ENCODE peak calls at places on chromosomes 4 and X, in four cellular contexts. One of them, this sample, is unnamed.

GRCh38 chr4:124279741-124280140 is 432.8 kb downstream of the ANKRD50 start:
- DNase-seq in HepG2: no peak
- DNase-seq in K562: no peak
- DNase-seq in H1: no peak
- DNase-seq in this sample: no peak

GRCh38 chrX:17643528-17643927 is 93.8 kb upstream of the SCML1 start:
- DNase-seq in HepG2: no peak
- DNase-seq in K562: no peak
- DNase-seq in H1: no peak
- DNase-seq in this sample: no peak

GRCh38 chr4:112702892-112703291 is 65.9 kb downstream of the LARP7 start:
- DNase-seq in HepG2: no peak
- DNase-seq in K562: no peak
- DNase-seq in H1: no peak
- DNase-seq in this sample: no peak

GRCh38 chr4:154626793-154627484 is 14.5 kb upstream of the FGG start:
- DNase-seq in HepG2: peak; percentile 49
- DNase-seq in K562: peak; percentile 77
- DNase-seq in H1: peak; percentile 62
- DNase-seq in this sample: peak; percentile 63

GRCh38 chrX:132270699-132271098 is 51.5 kb upstream of the RAP2C start:
- DNase-seq in HepG2: no peak
- DNase-seq in K562: no peak
- DNase-seq in H1: no peak
- DNase-seq in this sample: no peak

GRCh38 chrX:140229187-140229586 is 263.9 kb upstream of the CXorf66 start:
- DNase-seq in HepG2: no peak
- DNase-seq in K562: no peak
- DNase-seq in H1: no peak
- DNase-seq in this sample: no peak

GRCh38 chrX:130805906-130806305 is 97.1 kb downstream of the ENOX2 start:
- DNase-seq in HepG2: no peak
- DNase-seq in K562: no peak
- DNase-seq in H1: no peak
- DNase-seq in this sample: no peak

GRCh38 chr4:153465583-153465921 is 608 bp upstream of the TMEM131L start:
- DNase-seq in HepG2: peak; percentile 37
- DNase-seq in K562: peak; percentile 49
- DNase-seq in H1: no peak
- DNase-seq in this sample: peak; percentile 16

GRCh38 chrX:86806786-86807185 is 658.5 kb downstream of the DACH2 start:
- DNase-seq in HepG2: peak; percentile 6
- DNase-seq in K562: no peak
- DNase-seq in H1: no peak
- DNase-seq in this sample: no peak

GRCh38 chrX:111123125-111123524 is 27.1 kb downstream of the PAK3 start:
- DNase-seq in HepG2: no peak
- DNase-seq in K562: no peak
- DNase-seq in H1: no peak
- DNase-seq in this sample: no peak

GRCh38 chrX:25206761-25207160 is 191.0 kb upstream of the ARX start:
- DNase-seq in HepG2: no peak
- DNase-seq in K562: no peak
- DNase-seq in H1: no peak
- DNase-seq in this sample: no peak

GRCh38 chrX:26649534-26649933 is 433.6 kb downstream of the MAGEB5 start:
- DNase-seq in HepG2: peak; percentile 4
- DNase-seq in K562: peak; percentile 9
- DNase-seq in H1: no peak
- DNase-seq in this sample: peak; percentile 40

GRCh38 chrX:39984191-39984956 is 113.4 kb downstream of the BCOR start:
- DNase-seq in HepG2: no peak
- DNase-seq in K562: peak; percentile 44
- DNase-seq in H1: no peak
- DNase-seq in this sample: no peak

GRCh38 chr4:144666539-144667175 is 20.7 kb downstream of the HHIP start:
- DNase-seq in HepG2: no peak
- DNase-seq in K562: no peak
- DNase-seq in H1: no peak
- DNase-seq in this sample: peak; percentile 6

GRCh38 chr4:113468165-113469022 is 293.1 kb downstream of the CAMK2D start:
- DNase-seq in HepG2: peak; percentile 63
- DNase-seq in K562: no peak
- DNase-seq in H1: peak; percentile 66
- DNase-seq in this sample: peak; percentile 98

GRCh38 chr4:176883681-176884418 is 91.1 kb upstream of the VEGFC start:
- DNase-seq in HepG2: no peak
- DNase-seq in K562: no peak
- DNase-seq in H1: no peak
- DNase-seq in this sample: no peak

GRCh38 chr4:15906024-15906443 is 32.5 kb downstream of the FGFBP1 start:
- DNase-seq in HepG2: no peak
- DNase-seq in K562: peak; percentile 51
- DNase-seq in H1: peak; percentile 80
- DNase-seq in this sample: peak; percentile 95

GRCh38 chr4:111269439-111269838 is 646.6 kb upstream of the PITX2 start:
- DNase-seq in HepG2: no peak
- DNase-seq in K562: no peak
- DNase-seq in H1: no peak
- DNase-seq in this sample: no peak

GRCh38 chrX:154599531-154599930 is 14.6 kb downstream of the CTAG1A start:
- DNase-seq in HepG2: no peak
- DNase-seq in K562: no peak
- DNase-seq in H1: no peak
- DNase-seq in this sample: no peak

GRCh38 chrX:153861147-153861546 is 24.8 kb downstream of the L1CAM start:
- DNase-seq in HepG2: no peak
- DNase-seq in K562: no peak
- DNase-seq in H1: no peak
- DNase-seq in this sample: no peak

GRCh38 chr4:168524006-168524405 is 27.2 kb downstream of the PALLD start:
- DNase-seq in HepG2: no peak
- DNase-seq in K562: no peak
- DNase-seq in H1: no peak
- DNase-seq in this sample: no peak

GRCh38 chr4:139492429-139492828 is 38.5 kb downstream of the RAB33B start:
- DNase-seq in HepG2: no peak
- DNase-seq in K562: no peak
- DNase-seq in H1: no peak
- DNase-seq in this sample: no peak

GRCh38 chr4:36785965-36786364 is 458.6 kb upstream of the NWD2 start:
- DNase-seq in HepG2: no peak
- DNase-seq in K562: no peak
- DNase-seq in H1: no peak
- DNase-seq in this sample: no peak

GRCh38 chr4:170805352-170805751 is 715.6 kb upstream of the AADAT start:
- DNase-seq in HepG2: peak; percentile 1
- DNase-seq in K562: no peak
- DNase-seq in H1: no peak
- DNase-seq in this sample: no peak

GRCh38 chr4:165439981-165440380 is 61.2 kb downstream of the CPE start:
- DNase-seq in HepG2: no peak
- DNase-seq in K562: no peak
- DNase-seq in H1: no peak
- DNase-seq in this sample: no peak

GRCh38 chrX:47723689-47724088 is 64.7 kb upstream of the UXT start:
- DNase-seq in HepG2: peak; percentile 3
- DNase-seq in K562: peak; percentile 25
- DNase-seq in H1: no peak
- DNase-seq in this sample: no peak

GRCh38 chr4:19486400-19486799 is 765.3 kb upstream of the SLIT2 start:
- DNase-seq in HepG2: no peak
- DNase-seq in K562: no peak
- DNase-seq in H1: no peak
- DNase-seq in this sample: no peak

GRCh38 chr4:1641671-1642070 is 42.4 kb downstream of the FAM53A start:
- DNase-seq in HepG2: no peak
- DNase-seq in K562: no peak
- DNase-seq in H1: no peak
- DNase-seq in this sample: no peak

GRCh38 chr4:1639299-1639868 is 44.7 kb downstream of the FAM53A start:
- DNase-seq in HepG2: no peak
- DNase-seq in K562: no peak
- DNase-seq in H1: no peak
- DNase-seq in this sample: no peak

GRCh38 chr4:1638873-1639272 is 45.2 kb downstream of the FAM53A start:
- DNase-seq in HepG2: no peak
- DNase-seq in K562: no peak
- DNase-seq in H1: no peak
- DNase-seq in this sample: no peak

GRCh38 chr4:1638272-1638598 is 45.9 kb downstream of the FAM53A start:
- DNase-seq in HepG2: no peak
- DNase-seq in K562: no peak
- DNase-seq in H1: no peak
- DNase-seq in this sample: no peak

DNA sequence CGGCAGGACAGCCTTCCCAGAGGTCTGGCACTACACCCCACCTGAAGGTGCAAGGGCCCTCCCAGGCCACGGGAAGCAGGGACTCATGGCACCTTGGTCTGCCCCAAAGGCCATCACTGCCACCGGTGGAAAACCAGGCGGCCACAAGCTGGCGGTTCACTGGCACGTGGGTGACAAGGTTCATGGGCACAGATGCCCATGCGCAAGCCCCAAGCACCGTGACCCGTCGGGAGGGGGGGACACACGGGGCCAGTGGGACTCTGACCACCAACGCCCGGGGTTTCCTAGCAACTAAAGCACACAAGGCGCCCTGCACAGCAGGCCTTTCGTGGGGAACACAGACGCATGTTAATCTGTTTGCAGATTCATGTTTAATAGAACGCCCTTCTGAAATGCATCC is 44.0 kb downstream of the FAM53A start:
- DNase-seq in HepG2: no peak
- DNase-seq in K562: no peak
- DNase-seq in H1: no peak
- DNase-seq in this sample: no peak
- TF ChIP-seq SP1 in HepG2: no peak
- TF ChIP-seq SP1 in K562: no peak
- TF ChIP-seq SP1 in H1: no peak
- TF ChIP-seq SP1 in this sample: no peak

GRCh38 chr4:2243682-2244380 is 1.9 kb upstream of the HAUS3 start:
- DNase-seq in HepG2: peak; percentile 18
- DNase-seq in K562: peak; percentile 55
- DNase-seq in H1: no peak
- DNase-seq in this sample: no peak
- TF ChIP-seq FOSL1 in HepG2: no peak
- TF ChIP-seq FOSL1 in K562: no peak
- TF ChIP-seq FOSL1 in H1: no peak
- TF ChIP-seq FOSL1 in this sample: no peak

DNA sequence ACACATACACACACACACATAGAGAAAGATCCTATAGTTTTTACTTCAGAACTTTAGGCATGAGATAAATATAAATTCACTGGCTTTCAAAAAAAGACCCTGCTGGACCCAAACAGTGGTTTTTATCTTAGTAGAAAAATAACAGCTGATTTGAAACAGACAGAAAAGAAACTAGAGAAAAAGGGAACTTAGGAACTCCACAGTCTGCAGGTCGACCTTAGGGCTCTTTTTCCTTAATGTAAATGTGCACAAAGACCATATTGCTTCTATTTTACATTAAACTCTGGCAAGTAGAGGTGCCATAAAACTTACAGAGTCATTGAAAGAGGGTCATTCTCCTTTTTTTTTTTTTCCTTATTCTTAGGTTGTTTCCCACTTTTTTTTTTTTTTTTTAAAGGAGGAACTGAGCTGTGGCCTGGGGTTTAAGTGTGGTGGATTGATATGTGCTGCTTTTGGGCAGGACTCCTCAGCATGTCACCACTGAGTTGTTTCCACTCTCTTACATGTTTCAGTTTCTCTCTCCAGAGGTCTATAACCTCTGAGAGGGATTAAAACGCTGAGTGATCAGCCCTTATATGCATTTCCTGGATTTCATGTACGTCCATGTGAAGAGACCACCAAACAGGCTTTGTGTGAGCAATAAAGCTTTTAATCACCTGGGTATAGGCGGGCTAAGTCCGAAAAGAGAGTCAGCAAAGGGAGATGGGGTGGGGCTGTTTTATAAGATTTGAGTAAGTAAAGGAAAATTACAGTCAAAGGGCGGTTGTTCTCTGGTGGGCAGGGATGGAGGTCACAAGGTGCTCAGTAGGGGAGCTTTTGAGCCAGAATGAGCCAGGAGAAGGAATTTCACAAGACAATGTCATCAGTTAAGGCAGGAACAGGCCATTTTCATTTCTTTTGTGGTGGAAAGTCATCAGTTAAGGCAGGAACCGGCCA is 70.8 kb upstream of the PACRGL start:
- DNase-seq in HepG2: no peak
- DNase-seq in K562: no peak
- DNase-seq in H1: no peak
- DNase-seq in this sample: no peak
- TF ChIP-seq SP1 in HepG2: no peak
- TF ChIP-seq SP1 in K562: no peak
- TF ChIP-seq SP1 in H1: no peak
- TF ChIP-seq SP1 in this sample: no peak

GRCh38 chr4:10106421-10107039 is 10.1 kb downstream of the WDR1 start:
- DNase-seq in HepG2: no peak
- DNase-seq in K562: peak; percentile 87
- DNase-seq in H1: no peak
- DNase-seq in this sample: peak; percentile 62
- TF ChIP-seq FOSL1 in HepG2: no peak
- TF ChIP-seq FOSL1 in K562: peak; percentile 95
- TF ChIP-seq FOSL1 in H1: no peak
- TF ChIP-seq FOSL1 in this sample: peak; percentile 94

GRCh38 chr4:173074501-173074946 is 94.1 kb upstream of the GALNT7 start:
- DNase-seq in HepG2: no peak
- DNase-seq in K562: no peak
- DNase-seq in H1: peak; percentile 87
- DNase-seq in this sample: peak; percentile 4
- TF ChIP-seq SP1 in HepG2: no peak
- TF ChIP-seq SP1 in K562: no peak
- TF ChIP-seq SP1 in H1: peak; percentile 40
- TF ChIP-seq SP1 in this sample: peak; percentile 12

GRCh38 chrX:74423289-74423985 is 2.1 kb downstream of the SLC16A2 start:
- DNase-seq in HepG2: no peak
- DNase-seq in K562: no peak
- DNase-seq in H1: no peak
- DNase-seq in this sample: no peak
- TF ChIP-seq FOSL1 in HepG2: no peak
- TF ChIP-seq FOSL1 in K562: no peak
- TF ChIP-seq FOSL1 in H1: no peak
- TF ChIP-seq FOSL1 in this sample: no peak

This sample was measured in HCT116.